ENCODE peak calls at places on chromosomes 5 and 9, in six cellular contexts. One of them, this sample, is unnamed.

GRCh38 chr9:7318920-7319319 is 480.7 kb downstream of the DMAC1 start:
- DNase-seq in cardiac fibroblast: no peak
- DNase-seq in lower lobe of right lung: no peak
- DNase-seq in GM23248: no peak
- DNase-seq in naive thymus-derived CD4-positive, alpha-beta T cell: no peak
- DNase-seq in IMR-90: no peak
- DNase-seq in this sample: no peak

GRCh38 chr5:42691413-42691861 is 65.2 kb upstream of the CCDC152 start:
- DNase-seq in cardiac fibroblast: peak
- DNase-seq in lower lobe of right lung: no peak
- DNase-seq in GM23248: no peak
- DNase-seq in naive thymus-derived CD4-positive, alpha-beta T cell: no peak
- DNase-seq in IMR-90: peak
- DNase-seq in this sample: no peak

GRCh38 chr5:134122530-134122929 is 8.0 kb downstream of the TCF7 start:
- DNase-seq in cardiac fibroblast: no peak
- DNase-seq in lower lobe of right lung: no peak
- DNase-seq in GM23248: no peak
- DNase-seq in naive thymus-derived CD4-positive, alpha-beta T cell: peak
- DNase-seq in IMR-90: no peak
- DNase-seq in this sample: no peak

GRCh38 chr5:84487963-84488362 is 103.3 kb upstream of the EDIL3 start:
- DNase-seq in cardiac fibroblast: peak
- DNase-seq in lower lobe of right lung: no peak
- DNase-seq in GM23248: peak
- DNase-seq in naive thymus-derived CD4-positive, alpha-beta T cell: no peak
- DNase-seq in IMR-90: peak
- DNase-seq in this sample: no peak

GRCh38 chr9:127904888-127905728 is 5.7 kb upstream of the ST6GALNAC6 start:
- DNase-seq in cardiac fibroblast: no peak
- DNase-seq in lower lobe of right lung: no peak
- DNase-seq in GM23248: no peak
- DNase-seq in naive thymus-derived CD4-positive, alpha-beta T cell: peak
- DNase-seq in IMR-90: no peak
- DNase-seq in this sample: peak

GRCh38 chr5:51476456-51476855 is 93.2 kb downstream of the ISL1 start:
- DNase-seq in cardiac fibroblast: no peak
- DNase-seq in lower lobe of right lung: no peak
- DNase-seq in GM23248: no peak
- DNase-seq in naive thymus-derived CD4-positive, alpha-beta T cell: no peak
- DNase-seq in IMR-90: no peak
- DNase-seq in this sample: no peak

GRCh38 chr5:78509145-78509865 is 139.3 kb downstream of the LHFPL2 start:
- DNase-seq in cardiac fibroblast: no peak
- DNase-seq in lower lobe of right lung: no peak
- DNase-seq in GM23248: no peak
- DNase-seq in naive thymus-derived CD4-positive, alpha-beta T cell: peak
- DNase-seq in IMR-90: no peak
- DNase-seq in this sample: no peak

GRCh38 chr9:22119537-22120167 is 110.5 kb upstream of the CDKN2B start:
- DNase-seq in cardiac fibroblast: peak
- DNase-seq in lower lobe of right lung: no peak
- DNase-seq in GM23248: peak
- DNase-seq in naive thymus-derived CD4-positive, alpha-beta T cell: no peak
- DNase-seq in IMR-90: peak
- DNase-seq in this sample: no peak

GRCh38 chr5:98827161-98827560 is 53.7 kb downstream of the RGMB start:
- DNase-seq in cardiac fibroblast: peak
- DNase-seq in lower lobe of right lung: no peak
- DNase-seq in GM23248: peak
- DNase-seq in naive thymus-derived CD4-positive, alpha-beta T cell: peak
- DNase-seq in IMR-90: peak
- DNase-seq in this sample: no peak

GRCh38 chr5:73780297-73781080 is 154.5 kb downstream of the ARHGEF28 start:
- DNase-seq in cardiac fibroblast: no peak
- DNase-seq in lower lobe of right lung: peak
- DNase-seq in GM23248: peak
- DNase-seq in naive thymus-derived CD4-positive, alpha-beta T cell: no peak
- DNase-seq in IMR-90: no peak
- DNase-seq in this sample: no peak

GRCh38 chr5:91925249-91925648 is 542.1 kb upstream of the ARRDC3 start:
- DNase-seq in cardiac fibroblast: no peak
- DNase-seq in lower lobe of right lung: no peak
- DNase-seq in GM23248: no peak
- DNase-seq in naive thymus-derived CD4-positive, alpha-beta T cell: no peak
- DNase-seq in IMR-90: no peak
- DNase-seq in this sample: no peak

GRCh38 chr5:154430466-154430865 is 15.3 kb upstream of the SAP30L start:
- DNase-seq in cardiac fibroblast: no peak
- DNase-seq in lower lobe of right lung: no peak
- DNase-seq in GM23248: no peak
- DNase-seq in naive thymus-derived CD4-positive, alpha-beta T cell: no peak
- DNase-seq in IMR-90: no peak
- DNase-seq in this sample: no peak

GRCh38 chr5:170552486-170553122 is 48.8 kb downstream of the KCNIP1 start:
- DNase-seq in cardiac fibroblast: peak
- DNase-seq in lower lobe of right lung: no peak
- DNase-seq in GM23248: peak
- DNase-seq in naive thymus-derived CD4-positive, alpha-beta T cell: no peak
- DNase-seq in IMR-90: peak
- DNase-seq in this sample: no peak

GRCh38 chr9:126618200-126618589 is 4.5 kb downstream of the LMX1B start:
- DNase-seq in cardiac fibroblast: no peak
- DNase-seq in lower lobe of right lung: no peak
- DNase-seq in GM23248: no peak
- DNase-seq in naive thymus-derived CD4-positive, alpha-beta T cell: no peak
- DNase-seq in IMR-90: no peak
- DNase-seq in this sample: no peak

GRCh38 chr9:94645901-94646300 is 6.6 kb upstream of the FBP1 start:
- DNase-seq in cardiac fibroblast: no peak
- DNase-seq in lower lobe of right lung: no peak
- DNase-seq in GM23248: no peak
- DNase-seq in naive thymus-derived CD4-positive, alpha-beta T cell: no peak
- DNase-seq in IMR-90: no peak
- DNase-seq in this sample: no peak

GRCh38 chr5:77176429-77176828 is 34.1 kb upstream of the PDE8B start:
- DNase-seq in cardiac fibroblast: no peak
- DNase-seq in lower lobe of right lung: no peak
- DNase-seq in GM23248: no peak
- DNase-seq in naive thymus-derived CD4-positive, alpha-beta T cell: no peak
- DNase-seq in IMR-90: no peak
- DNase-seq in this sample: no peak

GRCh38 chr5:77181173-77181572 is 29.3 kb upstream of the PDE8B start:
- DNase-seq in cardiac fibroblast: no peak
- DNase-seq in lower lobe of right lung: no peak
- DNase-seq in GM23248: no peak
- DNase-seq in naive thymus-derived CD4-positive, alpha-beta T cell: no peak
- DNase-seq in IMR-90: no peak
- DNase-seq in this sample: no peak

GRCh38 chr5:77181596-77182304 is 28.7 kb upstream of the PDE8B start:
- DNase-seq in cardiac fibroblast: no peak
- DNase-seq in lower lobe of right lung: no peak
- DNase-seq in GM23248: no peak
- DNase-seq in naive thymus-derived CD4-positive, alpha-beta T cell: no peak
- DNase-seq in IMR-90: no peak
- DNase-seq in this sample: no peak

GRCh38 chr5:77177576-77177975 is 32.9 kb upstream of the PDE8B start:
- DNase-seq in cardiac fibroblast: no peak
- DNase-seq in lower lobe of right lung: no peak
- DNase-seq in GM23248: no peak
- DNase-seq in naive thymus-derived CD4-positive, alpha-beta T cell: no peak
- DNase-seq in IMR-90: no peak
- DNase-seq in this sample: no peak

GRCh38 chr5:77180167-77181081 is 30.1 kb upstream of the PDE8B start:
- DNase-seq in cardiac fibroblast: no peak
- DNase-seq in lower lobe of right lung: peak
- DNase-seq in GM23248: peak
- DNase-seq in naive thymus-derived CD4-positive, alpha-beta T cell: no peak
- DNase-seq in IMR-90: no peak
- DNase-seq in this sample: no peak
- H3K4me3 ChIP-seq in cardiac fibroblast: no peak
- H3K4me3 ChIP-seq in lower lobe of right lung: peak
- H3K4me3 ChIP-seq in GM23248: peak
- H3K4me3 ChIP-seq in naive thymus-derived CD4-positive, alpha-beta T cell: no peak
- H3K4me3 ChIP-seq in IMR-90: peak
- H3K4me3 ChIP-seq in this sample: no peak

DNA sequence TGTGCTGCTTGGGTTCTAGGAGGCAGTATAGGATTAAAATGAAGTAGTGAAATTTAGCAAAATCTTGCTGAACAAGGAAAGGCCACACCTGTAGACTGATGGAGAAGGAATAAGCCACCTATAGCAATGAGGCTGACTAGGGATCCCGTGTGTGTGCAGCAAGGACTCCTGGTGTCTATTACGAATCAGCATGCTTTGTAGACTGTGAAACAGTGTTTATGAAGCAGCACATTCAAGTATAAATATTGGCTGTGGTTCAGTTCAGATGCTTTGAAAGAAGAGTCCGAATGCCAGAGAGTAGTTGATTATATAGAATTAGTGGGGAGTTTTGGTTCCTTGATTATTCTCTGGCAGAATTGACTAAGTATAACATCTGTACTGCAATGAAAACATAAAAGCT is 41.8 kb downstream of the CAST start:
- DNase-seq in cardiac fibroblast: no peak
- DNase-seq in lower lobe of right lung: no peak
- DNase-seq in GM23248: peak
- DNase-seq in naive thymus-derived CD4-positive, alpha-beta T cell: no peak
- DNase-seq in IMR-90: peak
- DNase-seq in this sample: no peak
- H3K4me3 ChIP-seq in cardiac fibroblast: peak
- H3K4me3 ChIP-seq in lower lobe of right lung: peak
- H3K4me3 ChIP-seq in GM23248: peak
- H3K4me3 ChIP-seq in naive thymus-derived CD4-positive, alpha-beta T cell: no peak
- H3K4me3 ChIP-seq in IMR-90: no peak
- H3K4me3 ChIP-seq in this sample: peak

GRCh38 chr9:124010665-124011321 is 775 bp upstream of the LHX2 start:
- DNase-seq in cardiac fibroblast: peak
- DNase-seq in lower lobe of right lung: no peak
- DNase-seq in GM23248: peak
- DNase-seq in naive thymus-derived CD4-positive, alpha-beta T cell: no peak
- DNase-seq in IMR-90: no peak
- DNase-seq in this sample: no peak
- H3K4me3 ChIP-seq in cardiac fibroblast: peak
- H3K4me3 ChIP-seq in lower lobe of right lung: peak
- H3K4me3 ChIP-seq in GM23248: peak
- H3K4me3 ChIP-seq in naive thymus-derived CD4-positive, alpha-beta T cell: no peak
- H3K4me3 ChIP-seq in IMR-90: no peak
- H3K4me3 ChIP-seq in this sample: no peak

DNA sequence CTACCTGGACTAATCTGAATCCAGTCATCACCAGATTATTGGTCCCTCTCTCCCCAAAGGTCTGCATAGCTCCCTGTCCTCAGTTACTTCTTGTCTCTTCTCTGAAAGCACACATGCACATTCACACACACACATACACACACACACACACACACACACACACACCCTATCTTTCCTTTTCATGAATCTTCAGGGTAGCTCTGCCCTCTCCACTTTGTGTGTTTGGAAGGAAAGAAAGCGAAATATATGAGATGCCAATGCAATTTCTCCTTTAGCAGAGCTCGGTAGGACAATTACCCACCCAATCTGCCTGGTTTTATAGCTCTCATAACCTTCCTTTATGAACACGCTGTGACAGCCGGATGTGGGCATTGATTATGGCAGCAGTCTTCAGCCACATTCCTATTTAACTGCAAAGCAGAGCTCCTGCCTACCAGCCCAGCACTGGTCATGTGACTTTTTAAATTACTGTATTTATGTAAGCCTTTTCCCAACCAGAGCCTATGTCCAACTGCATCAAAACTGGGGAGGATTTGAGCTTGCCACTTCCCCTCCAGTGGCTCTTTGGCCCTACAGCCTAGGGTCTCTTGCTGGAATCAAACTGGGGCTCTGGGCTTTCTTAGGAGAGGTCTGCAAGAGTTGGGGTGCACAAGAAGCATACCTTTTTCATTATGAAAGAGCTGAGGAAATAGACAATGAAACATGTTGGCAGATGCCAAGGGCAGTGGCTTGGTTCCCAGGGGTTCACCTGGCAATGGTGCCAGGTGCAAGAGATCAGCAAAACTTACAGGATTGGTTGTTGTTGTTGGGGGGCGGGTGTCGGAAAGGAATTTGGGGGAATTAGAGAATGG is 20.8 kb upstream of the MATR3 start:
- DNase-seq in cardiac fibroblast: no peak
- DNase-seq in lower lobe of right lung: no peak
- DNase-seq in GM23248: peak
- DNase-seq in naive thymus-derived CD4-positive, alpha-beta T cell: peak
- DNase-seq in IMR-90: peak
- DNase-seq in this sample: no peak
- H3K4me3 ChIP-seq in cardiac fibroblast: no peak
- H3K4me3 ChIP-seq in lower lobe of right lung: peak
- H3K4me3 ChIP-seq in GM23248: peak
- H3K4me3 ChIP-seq in naive thymus-derived CD4-positive, alpha-beta T cell: peak
- H3K4me3 ChIP-seq in IMR-90: no peak
- H3K4me3 ChIP-seq in this sample: no peak

GRCh38 chr5:37709020-37709419 is 130.8 kb downstream of the GDNF start:
- DNase-seq in cardiac fibroblast: no peak
- DNase-seq in lower lobe of right lung: no peak
- DNase-seq in GM23248: no peak
- DNase-seq in naive thymus-derived CD4-positive, alpha-beta T cell: no peak
- DNase-seq in IMR-90: no peak
- DNase-seq in this sample: no peak
- H3K4me3 ChIP-seq in cardiac fibroblast: no peak
- H3K4me3 ChIP-seq in lower lobe of right lung: no peak
- H3K4me3 ChIP-seq in GM23248: no peak
- H3K4me3 ChIP-seq in naive thymus-derived CD4-positive, alpha-beta T cell: no peak
- H3K4me3 ChIP-seq in IMR-90: no peak
- H3K4me3 ChIP-seq in this sample: no peak

GRCh38 chr9:36415822-36416515 is 15.9 kb upstream of the RNF38 start:
- DNase-seq in cardiac fibroblast: no peak
- DNase-seq in lower lobe of right lung: no peak
- DNase-seq in GM23248: no peak
- DNase-seq in naive thymus-derived CD4-positive, alpha-beta T cell: no peak
- DNase-seq in IMR-90: no peak
- DNase-seq in this sample: no peak
- H3K4me3 ChIP-seq in cardiac fibroblast: no peak
- H3K4me3 ChIP-seq in lower lobe of right lung: no peak
- H3K4me3 ChIP-seq in GM23248: no peak
- H3K4me3 ChIP-seq in naive thymus-derived CD4-positive, alpha-beta T cell: no peak
- H3K4me3 ChIP-seq in IMR-90: no peak
- H3K4me3 ChIP-seq in this sample: no peak

GRCh38 chr5:115450741-115451140 is 93.8 kb downstream of the FEM1C start:
- DNase-seq in cardiac fibroblast: peak
- DNase-seq in lower lobe of right lung: no peak
- DNase-seq in GM23248: peak
- DNase-seq in naive thymus-derived CD4-positive, alpha-beta T cell: no peak
- DNase-seq in IMR-90: peak
- DNase-seq in this sample: no peak
- H3K4me3 ChIP-seq in cardiac fibroblast: no peak
- H3K4me3 ChIP-seq in lower lobe of right lung: no peak
- H3K4me3 ChIP-seq in GM23248: peak
- H3K4me3 ChIP-seq in naive thymus-derived CD4-positive, alpha-beta T cell: no peak
- H3K4me3 ChIP-seq in IMR-90: no peak
- H3K4me3 ChIP-seq in this sample: no peak